ENCODE peak calls at places on chromosome 2, in four cellular contexts. I is WERI-Rb-1, B is GM23338, O is AG04449. L is an unnamed sample.

GRCh38 chr2:75465317-75465998 is 95.3 kb downstream of the EVA1A start:
- DNase-seq in I (no peak), B (no peak), O (no peak), L (no peak)

GRCh38 chr2:216195565-216195978 is 86.4 kb downstream of the XRCC5 start:
- DNase-seq in I (no peak), B (no peak), O (peak), L (peak)

GRCh38 chr2:240224676-240225075 is 84.2 kb upstream of the OTOS start:
- DNase-seq in I (no peak), B (no peak), O (peak), L (peak)

GRCh38 chr2:159921752-159922404 is 123.9 kb upstream of the CD302 start:
- DNase-seq in I (peak), B (peak), O (no peak), L (no peak)

GRCh38 chr2:138699421-138699820 is 80.8 kb downstream of the NXPH2 start:
- DNase-seq in I (no peak), B (peak), O (no peak), L (no peak)

GRCh38 chr2:239239607-239240479 is 161.0 kb downstream of the HDAC4 start:
- DNase-seq in I (peak), B (no peak), O (no peak), L (no peak)

GRCh38 chr2:110149330-110150220 is 34.0 kb upstream of the MALL start:
- DNase-seq in I (no peak), B (no peak), O (peak), L (peak)

GRCh38 chr2:225738735-225739134 is 339.2 kb downstream of the NYAP2 start:
- DNase-seq in I (no peak), B (no peak), O (no peak), L (no peak)

GRCh38 chr2:109456776-109457175 is 157.0 kb downstream of the SEPTIN10 start:
- DNase-seq in I (no peak), B (no peak), O (no peak), L (no peak)

GRCh38 chr2:69020496-69020895 is 7.5 kb downstream of the ANTXR1 start:
- DNase-seq in I (no peak), B (no peak), O (no peak), L (no peak)

GRCh38 chr2:86700705-86701104 is 19.4 kb upstream of the RMND5A start:
- DNase-seq in I (no peak), B (no peak), O (peak), L (peak)

GRCh38 chr2:1634681-1635341 is 109.5 kb downstream of the PXDN start:
- DNase-seq in I (no peak), B (no peak), O (no peak), L (no peak)

GRCh38 chr2:172655091-172655837 is 80.4 kb upstream of the RAPGEF4 start:
- DNase-seq in I (no peak), B (no peak), O (peak), L (peak)

GRCh38 chr2:152925540-152926448 is 207.4 kb downstream of the ARL6IP6 start:
- DNase-seq in I (peak), B (peak), O (no peak), L (no peak)

GRCh38 chr2:229553091-229553490 is 161.3 kb downstream of the DNER start:
- DNase-seq in I (no peak), B (no peak), O (no peak), L (peak)

GRCh38 chr2:39469807-39470206 is 32.7 kb upstream of the MAP4K3 start:
- DNase-seq in I (no peak), B (peak), O (no peak), L (no peak)

GRCh38 chr2:62996534-62997186 is 54.0 kb upstream of the OTX1 start:
- DNase-seq in I (no peak), B (no peak), O (no peak), L (no peak)

GRCh38 chr2:230408244-230408842 is 7.7 kb upstream of the SP100 start:
- DNase-seq in I (no peak), B (no peak), O (peak), L (peak)

GRCh38 chr2:224404766-224405165 is 2.9 kb upstream of the FAM124B start:
- DNase-seq in I (no peak), B (no peak), O (no peak), L (no peak)

GRCh38 chr2:31992025-31992566 is 18.7 kb downstream of the MEMO1 start:
- DNase-seq in I (no peak), B (no peak), O (no peak), L (no peak)

DNA sequence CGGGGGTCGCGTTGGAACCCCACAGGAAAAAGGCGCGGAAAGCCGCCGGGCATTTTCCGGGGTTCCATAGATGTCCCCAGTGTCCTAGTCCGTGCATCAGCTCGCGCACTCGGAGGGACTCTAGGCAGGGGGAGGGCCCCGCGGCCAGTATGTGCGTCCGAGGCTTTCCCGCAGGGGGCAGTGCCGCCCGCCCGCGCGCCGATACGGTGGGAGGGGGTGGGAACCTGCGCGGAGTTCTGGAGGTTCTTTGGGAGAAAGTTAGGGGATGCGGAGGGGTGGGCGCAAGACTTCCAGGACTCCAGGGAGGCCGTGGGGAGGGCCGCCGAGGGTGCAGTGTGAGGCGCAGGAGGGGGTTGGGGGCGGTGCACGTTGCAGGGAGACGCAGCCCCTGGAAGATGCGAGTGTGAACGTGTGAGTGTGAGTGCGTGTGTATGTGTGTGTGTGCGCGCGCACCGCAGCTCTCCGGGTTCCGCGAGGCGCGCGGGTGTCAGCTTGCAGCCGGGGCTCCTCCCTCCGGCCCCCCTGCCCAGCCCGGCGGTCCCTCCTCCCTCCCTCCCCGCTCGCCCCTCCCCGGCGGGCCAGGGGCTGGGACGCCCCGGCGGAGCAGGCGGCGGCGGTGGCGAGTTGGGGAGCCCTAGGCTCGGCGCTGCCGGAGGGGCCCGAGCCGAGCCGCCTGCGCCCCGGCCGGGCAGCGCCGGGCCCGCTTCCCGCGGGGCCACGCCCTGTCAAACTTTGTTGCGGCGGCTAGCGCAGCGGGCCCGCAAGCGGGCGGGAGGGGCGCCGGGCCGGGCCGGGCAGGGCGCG is at the start of gene TCF7L1:
- DNase-seq in I (peak), B (peak), O (no peak), L (peak)
- TF ChIP-seq CTCF in I (peak), B (peak), O (peak), L (peak)

GRCh38 chr2:19772981-19773380 is 128.8 kb downstream of the TTC32 start:
- DNase-seq in I (no peak), B (no peak), O (no peak), L (no peak)

GRCh38 chr2:19767876-19768275 is 133.9 kb downstream of the TTC32 start:
- DNase-seq in I (no peak), B (no peak), O (no peak), L (no peak)

GRCh38 chr2:19764998-19765397 is 136.8 kb downstream of the TTC32 start:
- DNase-seq in I (no peak), B (no peak), O (no peak), L (no peak)

GRCh38 chr2:19774788-19775156 is 127.0 kb downstream of the TTC32 start:
- DNase-seq in I (no peak), B (peak), O (no peak), L (no peak)

GRCh38 chr2:19769513-19769912 is 132.3 kb downstream of the TTC32 start:
- DNase-seq in I (no peak), B (no peak), O (no peak), L (no peak)
- TF ChIP-seq CTCF in I (no peak), B (peak), O (no peak), L (no peak)

GRCh38 chr2:29114841-29115609 is at the start of gene CLIP4:
- DNase-seq in I (peak), B (peak), O (no peak), L (no peak)
- TF ChIP-seq CTCF in I (no peak), B (no peak), O (no peak), L (no peak)

DNA sequence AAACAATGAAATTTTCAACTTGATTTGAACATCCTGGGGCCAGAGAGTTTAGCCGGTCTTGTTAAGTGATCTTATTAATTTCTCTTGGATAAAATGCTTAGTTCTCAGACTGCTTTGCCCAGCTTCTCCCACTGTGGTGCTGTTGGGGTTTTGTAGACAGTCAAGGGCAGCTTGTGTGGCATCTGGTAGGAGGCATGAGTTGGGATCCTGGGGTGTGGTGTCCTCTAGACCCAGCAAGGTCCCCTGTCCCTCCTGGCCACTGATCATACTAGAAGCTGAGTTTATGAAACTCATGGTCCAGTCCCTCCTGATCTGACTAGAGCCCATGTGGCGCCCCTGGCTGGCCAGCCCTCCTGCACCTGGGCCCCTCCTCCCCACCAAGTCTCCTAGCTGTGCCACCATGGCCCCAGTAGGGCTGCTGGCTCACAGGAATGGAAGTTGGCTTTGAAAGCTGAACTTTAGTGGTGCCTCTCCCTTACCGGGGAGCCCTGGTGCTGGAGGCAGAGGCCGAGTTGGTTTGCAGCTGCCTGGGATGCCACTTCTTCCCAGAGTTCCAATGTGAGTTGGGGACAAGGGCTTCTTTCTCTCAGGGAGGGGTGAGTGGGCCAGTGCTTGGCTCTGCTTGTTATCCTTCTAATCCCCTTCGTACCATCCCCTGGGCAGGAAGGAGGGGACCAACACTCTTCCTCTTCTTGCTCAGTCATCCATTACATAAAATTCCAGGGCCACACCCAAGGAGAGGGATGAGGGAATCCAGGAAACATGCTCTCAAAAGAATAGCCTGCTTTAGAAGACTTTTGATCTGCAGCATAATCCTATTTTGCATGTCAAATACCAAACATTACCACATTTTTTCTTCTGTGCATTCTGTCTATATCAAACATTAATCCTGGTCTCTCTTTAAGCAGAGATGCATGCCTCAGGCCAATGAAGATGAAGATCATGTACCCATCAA is 37.5 kb upstream of the HAAO start:
- DNase-seq in I (no peak), B (no peak), O (no peak), L (no peak)
- TF ChIP-seq CTCF in I (no peak), B (no peak), O (no peak), L (no peak)

GRCh38 chr2:16293871-16294270 is 353.5 kb downstream of the MYCN start:
- DNase-seq in I (no peak), B (no peak), O (no peak), L (no peak)
- TF ChIP-seq CTCF in I (no peak), B (no peak), O (no peak), L (no peak)

DNA sequence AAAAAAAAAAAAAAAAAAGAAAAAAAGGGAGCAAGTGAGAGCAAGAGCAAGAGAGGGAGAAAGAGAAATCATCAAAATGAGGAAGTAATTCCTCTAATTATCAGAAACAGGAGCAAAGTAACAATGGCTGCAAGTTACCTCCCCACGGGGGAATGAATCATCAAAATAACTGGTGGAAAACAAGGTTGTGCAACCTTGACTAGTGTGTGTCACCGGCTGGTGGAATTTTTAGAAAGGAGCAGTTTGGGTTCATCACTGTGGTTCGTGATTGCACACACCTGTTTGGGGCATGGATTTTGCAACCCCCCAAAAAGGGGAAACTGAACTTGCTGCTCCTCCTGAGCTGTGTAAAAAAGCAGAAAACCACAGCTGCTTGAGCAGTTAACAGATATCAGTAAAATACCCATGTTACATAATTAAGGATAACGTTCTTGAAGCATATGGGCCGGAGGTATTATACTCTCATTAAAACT is 184.0 kb upstream of the ZEB2 start:
- DNase-seq in I (no peak), B (no peak), O (peak), L (peak)
- TF ChIP-seq CTCF in I (no peak), B (no peak), O (no peak), L (no peak)

GRCh38 chr2:197873293-197873701 is 68.9 kb downstream of the PLCL1 start:
- DNase-seq in I (no peak), B (peak), O (peak), L (peak)
- TF ChIP-seq CTCF in I (peak), B (peak), O (peak), L (peak)

L was measured in AG09309.